ENCODE peak calls at places on chromosomes 7 and 10, in ten cellular contexts. G is tibial nerve, L is A549, T is uterus, A is HCT116, D is stomach, N is testis, P is suprapubic skin, I is NB4, Q is right lobe of liver. M is an unnamed sample.
A peak's percentile ranks its signal among the peaks of the same experiment; 100 is the strongest.

GRCh38 chr10:3486346-3487065 is 298.5 kb downstream of the KLF6 start:
- DNase-seq in A (peak; percentile 79), G (no peak), P (no peak), T (no peak), D (peak; percentile 74), I (no peak), L (peak; percentile 91), N (no peak), Q (peak; percentile 67), M (no peak)

GRCh38 chr10:13972609-13973008 is 358.1 kb downstream of the FRMD4A start:
- DNase-seq in L (no peak), G (no peak), N (no peak), I (no peak), A (no peak), Q (no peak), D (no peak), T (no peak), P (no peak), M (no peak)

GRCh38 chr7:48389977-48390376 is 218.7 kb downstream of the ABCA13 start:
- DNase-seq in I (peak; percentile 90), D (no peak), G (no peak), N (no peak), Q (no peak), L (no peak), A (no peak), T (no peak), P (no peak), M (no peak)

GRCh38 chr7:154909241-154910105 is 93.5 kb downstream of the PAXIP1 start:
- DNase-seq in N (no peak), G (no peak), L (no peak), A (no peak), T (no peak), Q (no peak), I (no peak), D (no peak), P (peak; percentile 61), M (peak; percentile 62)

GRCh38 chr10:47062801-47063200 is 151.6 kb downstream of the PTPN20 start:
- DNase-seq in D (no peak), I (peak; percentile 25), Q (no peak), G (no peak), A (no peak), N (no peak), T (no peak), L (no peak), P (no peak), M (peak; percentile 33)

GRCh38 chr10:67114945-67115344 is 189.1 kb downstream of the LRRTM3 start:
- DNase-seq in L (peak; percentile 24), I (no peak), G (no peak), P (no peak), N (no peak), T (no peak), D (no peak), Q (no peak), A (no peak), M (no peak)

GRCh38 chr10:89625041-89625765 is 19.8 kb downstream of the PANK1 start:
- DNase-seq in Q (no peak), D (no peak), A (no peak), L (no peak), P (no peak), T (no peak), G (no peak), I (no peak), N (peak; percentile 59), M (no peak)

GRCh38 chr10:125149278-125150047 is 10.9 kb downstream of the CTBP2 start:
- DNase-seq in G (peak; percentile 55), N (peak; percentile 70), A (peak; percentile 52), L (peak; percentile 60), I (peak; percentile 34), D (peak; percentile 75), P (peak; percentile 90), Q (no peak), T (peak; percentile 83), M (no peak)

GRCh38 chr7:48113270-48113669 is 24.2 kb downstream of the UPP1 start:
- DNase-seq in D (no peak), L (no peak), I (no peak), A (no peak), P (no peak), G (no peak), T (no peak), N (no peak), Q (no peak), M (no peak)

GRCh38 chr7:155481764-155482163 is 23.8 kb downstream of the EN2 start:
- DNase-seq in I (no peak), D (no peak), A (no peak), P (peak; percentile 9), Q (no peak), G (no peak), N (no peak), T (no peak), L (no peak), M (no peak)

GRCh38 chr7:28277364-28277763 is 96.8 kb upstream of the JAZF1 start:
- DNase-seq in L (no peak), Q (no peak), T (no peak), D (no peak), P (no peak), N (no peak), A (no peak), I (no peak), G (no peak), M (no peak)

GRCh38 chr7:28276303-28276702 is 95.7 kb upstream of the JAZF1 start:
- DNase-seq in N (no peak), A (no peak), Q (no peak), T (no peak), P (no peak), L (no peak), G (no peak), D (no peak), I (no peak), M (no peak)

GRCh38 chr7:28270536-28270935 is 89.9 kb upstream of the JAZF1 start:
- DNase-seq in D (no peak), N (no peak), G (no peak), L (no peak), Q (no peak), T (no peak), I (no peak), A (no peak), P (no peak), M (no peak)

GRCh38 chr7:28269700-28270361 is 89.2 kb upstream of the JAZF1 start:
- DNase-seq in A (no peak), P (no peak), Q (no peak), T (no peak), D (no peak), N (no peak), L (no peak), I (peak; percentile 78), G (no peak), M (no peak)

GRCh38 chr7:28272461-28272877 is 91.9 kb upstream of the JAZF1 start:
- DNase-seq in P (no peak), I (peak; percentile 82), N (peak; percentile 78), T (peak; percentile 50), Q (peak; percentile 55), A (peak; percentile 24), G (no peak), L (peak; percentile 30), D (peak; percentile 28), M (no peak)
- H3K4me3 ChIP-seq in P (no peak overlapping the region), I (no peak overlapping the region), N (no peak overlapping the region), T (no peak overlapping the region), Q (no peak overlapping the region), A (peak overlapping the region; percentile 36), G (no peak overlapping the region), L (no peak overlapping the region), D (no peak overlapping the region), M (no peak overlapping the region)

GRCh38 chr10:104254493-104255243 is at the start of gene GSTO1:
- DNase-seq in N (peak; percentile 84), A (peak; percentile 51), G (peak; percentile 63), P (peak; percentile 93), L (peak; percentile 77), D (peak; percentile 78), T (peak; percentile 86), Q (peak; percentile 89), I (peak; percentile 95), M (peak; percentile 93)
- TF ChIP-seq POLR2A in N (no peak), A (peak; percentile 79), G (peak; percentile 58), P (peak; percentile 83), L (peak; percentile 90), D (no peak), T (peak; percentile 74), Q (peak; percentile 88), I (peak; percentile 92), M (peak; percentile 43)

DNA sequence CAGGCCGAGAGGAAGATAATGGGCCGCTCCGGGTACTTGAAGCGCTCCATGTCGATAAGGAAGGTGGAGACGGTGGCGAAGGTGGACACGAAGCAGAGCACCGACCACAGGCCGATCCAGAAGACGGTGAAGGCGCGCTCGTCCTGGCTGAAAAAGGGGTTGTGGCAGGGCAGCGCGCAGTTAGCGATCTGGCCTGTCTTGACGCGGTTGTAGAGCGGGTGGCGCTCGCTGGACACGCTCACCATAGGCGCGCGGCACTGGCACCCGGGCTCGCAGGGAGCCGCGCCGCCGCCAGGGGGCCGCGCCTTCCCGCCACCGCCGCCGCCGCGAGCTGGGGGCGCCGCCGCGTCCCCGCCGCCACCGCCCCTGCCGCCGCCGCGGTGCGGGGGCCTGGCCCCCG is 1.6 kb downstream of the FZD8 start:
- DNase-seq in P (no peak), Q (peak; percentile 82), N (peak; percentile 75), D (peak; percentile 69), T (peak; percentile 42), L (peak; percentile 85), A (no peak), I (no peak), G (peak; percentile 57), M (peak; percentile 87)
- H3K4me3 ChIP-seq in P (peak overlapping the region; percentile 94), Q (peak overlapping the region; percentile 54), N (no peak overlapping the region), D (peak overlapping the region; percentile 79), T (peak overlapping the region; percentile 41), L (peak overlapping the region; percentile 70), A (no peak overlapping the region), I (no peak overlapping the region), G (peak overlapping the region; percentile 31), M (peak overlapping the region; percentile 48)

GRCh38 chr10:102627446-102628293 is 16.6 kb upstream of the TRIM8 start:
- DNase-seq in L (peak; percentile 37), A (no peak), P (no peak), T (peak; percentile 80), N (no peak), Q (peak; percentile 84), D (no peak), G (no peak), I (peak; percentile 31), M (peak; percentile 69)
- TF ChIP-seq POLR2A in L (no peak), A (no peak), P (no peak), T (no peak), N (no peak), Q (no peak), D (no peak), G (no peak), I (no peak), M (no peak)

DNA sequence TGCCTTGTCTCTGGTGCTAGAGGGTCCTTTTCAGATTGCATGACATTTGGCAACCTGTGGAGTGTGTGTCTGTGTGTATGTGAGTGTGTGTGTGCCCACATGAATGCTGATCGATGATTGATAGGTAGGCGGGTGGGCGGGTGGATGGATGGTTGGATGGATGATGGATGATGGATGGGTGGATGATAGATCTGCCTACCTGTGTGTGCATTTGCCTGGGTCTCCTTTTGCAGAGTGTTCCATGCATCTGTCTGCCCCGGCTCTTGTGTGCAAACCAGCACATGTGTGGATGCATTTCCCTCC is 99.8 kb downstream of the RGS10 start:
- DNase-seq in A (no peak), P (no peak), T (no peak), G (no peak), D (no peak), I (no peak), Q (no peak), L (no peak), N (no peak), M (no peak)
- H3K4me3 ChIP-seq in A (no peak overlapping the region), P (no peak overlapping the region), T (no peak overlapping the region), G (no peak overlapping the region), D (no peak overlapping the region), I (no peak overlapping the region), Q (no peak overlapping the region), L (no peak overlapping the region), N (no peak overlapping the region), M (no peak overlapping the region)